ENCODE peak calls at places on chromosomes 7 and 10, in four cellular contexts. Q is AG04449, J is WTC11, F is GM06990. X is an unnamed sample.

GRCh38 chr10:78899996-78900714 is 168.6 kb upstream of the ZMIZ1 start:
- DNase-seq in Q (no peak), J (no peak), F (no peak), X (no peak)

GRCh38 chr10:77472146-77472545 is 165.5 kb downstream of the KCNMA1 start:
- DNase-seq in Q (no peak), J (no peak), F (no peak), X (no peak)

GRCh38 chr10:76871697-76872295 is 765.8 kb downstream of the KCNMA1 start:
- DNase-seq in Q (no peak), J (no peak), F (peak; percentile 48), X (no peak)

GRCh38 chr7:32093415-32094408 is 23.5 kb upstream of the PDE1C start:
- DNase-seq in Q (peak; percentile 90), J (no peak), F (no peak), X (no peak)

GRCh38 chr7:152329469-152329868 is 106.3 kb downstream of the KMT2C start:
- DNase-seq in Q (no peak), J (no peak), F (no peak), X (no peak)

GRCh38 chr10:126839094-126839761 is 66.0 kb upstream of the DOCK1 start:
- DNase-seq in Q (no peak), J (peak; percentile 36), F (no peak), X (no peak)

GRCh38 chr7:106313456-106313891 is 28.7 kb upstream of the NAMPT start:
- DNase-seq in Q (peak; percentile 41), J (no peak), F (no peak), X (no peak)

GRCh38 chr10:77397103-77397502 is 240.5 kb downstream of the KCNMA1 start:
- DNase-seq in Q (no peak), J (no peak), F (no peak), X (no peak)

GRCh38 chr7:149879271-149879711 is 5.5 kb downstream of the ATP6V0E2 start:
- DNase-seq in Q (no peak), J (no peak), F (no peak), X (no peak)

GRCh38 chr7:1897076-1897860 is 227.2 kb downstream of the ELFN1 start:
- DNase-seq in Q (no peak), J (no peak), F (no peak), X (no peak)

GRCh38 chr7:127876393-127876792 is 154.8 kb downstream of the LRRC4 start:
- DNase-seq in Q (no peak), J (no peak), F (no peak), X (no peak)

GRCh38 chr10:133165556-133166503 is 5.8 kb downstream of the KNDC1 start:
- DNase-seq in Q (no peak), J (no peak), F (no peak), X (no peak)

GRCh38 chr10:60335708-60336107 is 54.0 kb downstream of the ANK3 start:
- DNase-seq in Q (no peak), J (no peak), F (no peak), X (no peak)

GRCh38 chr10:113858541-113858940 is 4.1 kb downstream of the NHLRC2 start:
- DNase-seq in Q (no peak), J (no peak), F (no peak), X (no peak)

GRCh38 chr7:88141953-88142352 is 77.9 kb downstream of the SRI start:
- DNase-seq in Q (no peak), J (no peak), F (no peak), X (no peak)

GRCh38 chr10:79322616-79323566 is 24.4 kb upstream of the PPIF start:
- DNase-seq in Q (no peak), J (no peak), F (peak; percentile 56), X (peak; percentile 41)

GRCh38 chr10:107544706-107545520 is 380.4 kb upstream of the SORCS1 start:
- DNase-seq in Q (no peak), J (no peak), F (no peak), X (peak; percentile 21)
- TF ChIP-seq CTCF in Q (no peak), J (no peak), F (no peak), X (no peak)

GRCh38 chr10:103066141-103067098 is 126.7 kb downstream of the NT5C2 start:
- DNase-seq in Q (no peak), J (no peak), F (no peak), X (no peak)
- TF ChIP-seq CTCF in Q (no peak), J (no peak), F (no peak), X (no peak)

GRCh38 chr7:47483604-47484273 is 98.2 kb downstream of the TNS3 start:
- DNase-seq in Q (no peak), J (no peak), F (no peak), X (no peak)
- TF ChIP-seq CTCF in Q (peak; percentile 3), J (no peak), F (peak; percentile 8), X (no peak)

DNA sequence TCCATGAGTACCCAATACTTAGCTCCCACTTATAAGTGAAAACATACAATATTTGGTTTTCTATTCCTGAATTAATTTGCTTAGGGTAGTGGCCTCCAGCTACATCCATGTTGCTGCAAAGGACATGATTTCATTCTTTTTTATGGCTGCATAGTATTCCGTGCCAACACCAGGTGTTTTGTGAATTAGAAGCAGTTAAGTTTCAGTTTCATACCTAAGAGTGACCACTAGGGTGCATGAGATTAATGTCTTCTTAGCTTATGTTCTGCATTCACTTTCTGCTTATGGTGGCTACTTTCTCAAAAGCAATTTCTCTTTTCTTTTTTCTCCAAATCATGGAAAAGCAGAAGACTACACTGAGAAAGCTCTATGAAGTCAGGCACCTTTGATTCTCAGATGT is 65.1 kb upstream of the VSTM2A start:
- DNase-seq in Q (no peak), J (no peak), F (no peak), X (no peak)
- TF ChIP-seq CTCF in Q (no peak), J (no peak), F (no peak), X (no peak)

GRCh38 chr7:158374586-158374985 is 213.0 kb downstream of the PTPRN2 start:
- DNase-seq in Q (no peak), J (no peak), F (no peak), X (no peak)
- TF ChIP-seq CTCF in Q (no peak), J (no peak), F (no peak), X (no peak)

GRCh38 chr7:12683678-12684077 is 3.8 kb upstream of the ARL4A start:
- DNase-seq in Q (no peak), J (no peak), F (no peak), X (no peak)
- TF ChIP-seq CTCF in Q (peak; percentile 2), J (no peak), F (no peak), X (no peak)

X was measured in GM13976.